ENCODE peak calls at places on chromosomes 7 and 10, in four cellular contexts. T, A, F and L are unnamed samples.

GRCh38 chr10:34187201-34187600 is 627.9 kb downstream of the PARD3 start:
- DNase-seq in T (no peak), A (no peak), F (no peak), L (no peak)

GRCh38 chr10:21953585-21954057 is 49.9 kb downstream of the DNAJC1 start:
- DNase-seq in F (peak), A (no peak), T (peak), L (no peak)

GRCh38 chr10:22657566-22658190 is 56.7 kb downstream of the PIP4K2A start:
- DNase-seq in A (no peak), T (no peak), F (no peak), L (no peak)

GRCh38 chr7:107958764-107959526 is 44.0 kb downstream of the LAMB1 start:
- DNase-seq in F (no peak), A (no peak), T (no peak), L (no peak)

GRCh38 chr7:116426428-116427156 is 72.9 kb upstream of the CAV2 start:
- DNase-seq in F (peak), T (no peak), A (peak), L (peak)

GRCh38 chr10:75347211-75347610 is 54.4 kb downstream of the ZNF503 start:
- DNase-seq in F (no peak), A (no peak), T (no peak), L (no peak)

GRCh38 chr7:157930926-157931466 is 594.2 kb downstream of the DNAJB6 start:
- DNase-seq in A (no peak), F (no peak), T (no peak), L (no peak)

GRCh38 chr7:137967143-137968018 is 34.5 kb downstream of the CREB3L2 start:
- DNase-seq in A (no peak), T (no peak), F (no peak), L (peak)

GRCh38 chr10:93272884-93273675 is 199.4 kb downstream of the CYP26A1 start:
- DNase-seq in F (no peak), T (no peak), A (no peak), L (no peak)

GRCh38 chr10:63068246-63068645 is 64.9 kb upstream of the NRBF2 start:
- DNase-seq in T (no peak), A (no peak), F (no peak), L (no peak)

GRCh38 chr7:24722386-24723177 is 34.7 kb downstream of the GSDME start:
- DNase-seq in F (no peak), T (peak), A (no peak), L (peak)

GRCh38 chr10:22486431-22486830 is 141.1 kb downstream of the SPAG6 start:
- DNase-seq in A (no peak), T (no peak), F (no peak), L (no peak)

GRCh38 chr7:44220046-44220720 is 19.4 kb downstream of the YKT6 start:
- DNase-seq in A (no peak), F (no peak), T (no peak), L (no peak)

GRCh38 chr10:100072514-100072913 is 9.2 kb downstream of the CPN1 start:
- DNase-seq in F (no peak), T (no peak), A (no peak), L (no peak)

GRCh38 chr7:49014870-49015269 is 90.5 kb downstream of the CDC14C start:
- DNase-seq in T (no peak), A (no peak), F (no peak), L (peak)

GRCh38 chr7:64878684-64879083 is 24.4 kb upstream of the ZNF273 start:
- DNase-seq in F (no peak), T (no peak), A (no peak), L (no peak)

GRCh38 chr10:69885379-69886156 is 83.9 kb downstream of the COL13A1 start:
- DNase-seq in T (peak), F (no peak), A (no peak), L (no peak)
- TF ChIP-seq CTCF in T (peak), F (peak), A (peak), L (peak)

GRCh38 chr7:92631830-92632487 is 41.8 kb upstream of the FAM133B start:
- DNase-seq in A (no peak), F (no peak), T (no peak), L (no peak)
- TF ChIP-seq CTCF in A (no peak), F (no peak), T (no peak), L (no peak)

GRCh38 chr10:6382081-6382480 is 179.3 kb downstream of the PFKFB3 start:
- DNase-seq in A (peak), F (no peak), T (peak), L (no peak)

GRCh38 chr10:6385683-6386082 is 183.0 kb downstream of the PFKFB3 start:
- DNase-seq in F (no peak), A (no peak), T (no peak), L (no peak)

GRCh38 chr10:6384031-6384430 is 181.3 kb downstream of the PFKFB3 start:
- DNase-seq in F (no peak), T (no peak), A (no peak), L (no peak)

GRCh38 chr10:6384847-6385246 is 182.1 kb downstream of the PFKFB3 start:
- DNase-seq in T (no peak), A (no peak), F (no peak), L (no peak)

DNA sequence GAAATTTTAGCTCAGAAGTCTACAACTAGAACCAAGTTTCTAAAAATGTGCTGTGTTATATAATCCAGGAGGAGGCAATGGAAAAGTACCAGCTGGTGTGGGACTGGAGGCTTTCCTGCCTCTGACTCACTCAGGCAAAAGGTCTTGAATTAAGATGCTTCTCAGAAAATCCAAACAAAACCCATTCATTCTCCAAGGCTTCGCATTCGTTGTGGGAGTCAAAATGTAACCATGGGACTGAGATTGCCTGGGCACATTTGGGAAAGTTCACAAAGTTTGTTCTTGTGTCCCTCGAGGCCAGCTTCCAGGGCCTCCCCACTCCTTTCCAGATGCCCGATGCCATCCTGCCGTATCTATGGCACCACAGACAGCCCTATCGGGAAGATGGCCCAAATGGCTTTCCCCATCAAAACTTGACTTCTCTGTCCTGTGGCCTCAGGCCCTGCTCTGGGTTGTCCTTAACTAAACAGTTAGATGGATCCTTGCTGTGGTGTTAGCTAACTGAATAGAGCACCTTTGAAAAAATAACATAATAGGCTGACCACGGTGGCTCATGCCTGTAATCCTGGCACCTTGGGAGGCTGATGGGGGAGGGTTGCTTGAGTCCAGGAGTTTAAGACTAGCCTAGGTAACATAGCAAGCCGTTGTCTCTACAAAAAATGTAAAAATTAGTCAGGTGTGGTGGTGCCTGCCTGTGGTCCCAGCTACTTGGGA is 180.5 kb downstream of the PFKFB3 start:
- DNase-seq in F (no peak), A (no peak), T (no peak), L (no peak)
- TF ChIP-seq CTCF in F (no peak), A (no peak), T (no peak), L (no peak)

DNA sequence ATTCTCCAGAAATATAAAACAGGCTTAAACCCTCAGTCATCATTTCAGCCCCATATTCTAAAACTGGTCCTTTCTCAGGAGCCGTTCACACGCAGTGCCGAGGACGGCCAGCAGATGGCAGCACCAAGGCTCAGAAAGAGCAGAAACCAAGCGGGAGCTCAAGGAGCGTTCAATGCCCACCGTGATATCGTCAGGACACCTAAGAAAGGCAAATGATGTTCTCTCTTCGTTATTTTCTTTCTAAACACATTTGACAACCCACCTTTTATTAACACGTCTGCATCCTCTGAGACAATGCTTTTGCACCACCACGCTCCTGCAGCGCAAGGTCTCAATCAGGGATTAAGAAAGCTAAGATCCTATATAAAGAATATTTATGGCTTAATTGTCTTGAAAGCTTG is 45.7 kb upstream of the RBM33 start:
- DNase-seq in F (peak), A (peak), T (peak), L (peak)
- TF ChIP-seq CTCF in F (peak), A (peak), T (peak), L (peak)

DNA sequence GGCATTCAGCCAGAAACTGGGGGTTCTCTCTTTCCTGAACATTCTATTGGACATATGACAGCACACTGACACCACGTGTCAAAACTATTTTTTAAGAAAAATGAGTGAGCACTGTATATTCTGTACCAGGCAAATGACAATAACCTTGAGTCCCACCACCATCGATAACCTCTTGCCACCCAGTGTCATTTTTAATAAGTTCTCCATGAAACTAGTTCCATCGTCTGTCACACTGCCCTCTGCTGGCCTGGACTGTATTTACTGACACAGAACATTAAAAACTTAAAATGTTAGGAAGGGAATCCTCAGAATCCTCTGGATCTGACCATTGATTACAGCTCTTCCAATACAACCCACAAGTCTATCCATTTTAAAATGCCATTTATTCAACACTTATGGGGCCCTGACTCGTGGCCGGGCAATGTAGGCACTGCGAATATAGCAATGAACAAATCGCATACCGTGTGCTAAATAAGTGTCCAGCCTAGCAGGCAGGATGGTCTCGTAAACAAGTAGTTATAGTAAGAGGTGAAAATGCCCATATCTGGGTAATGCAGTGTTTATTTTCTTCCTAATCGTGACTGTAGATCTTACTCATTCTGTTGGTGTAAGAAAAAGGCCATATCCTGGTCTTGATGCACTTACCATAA is 35.9 kb upstream of the CACNB2 start:
- DNase-seq in F (peak), T (peak), A (peak), L (peak)
- TF ChIP-seq CTCF in F (peak), T (peak), A (peak), L (peak)

GRCh38 chr10:14299516-14299915 is 31.2 kb downstream of the FRMD4A start:
- DNase-seq in F (no peak), A (no peak), T (no peak), L (no peak)
- TF ChIP-seq CTCF in F (no peak), A (no peak), T (no peak), L (no peak)

GRCh38 chr7:80386686-80387085 is 125.2 kb downstream of the GNAT3 start:
- DNase-seq in T (no peak), F (no peak), A (no peak), L (no peak)

GRCh38 chr7:80387634-80388033 is 124.2 kb downstream of the GNAT3 start:
- DNase-seq in F (no peak), T (no peak), A (no peak), L (no peak)

GRCh38 chr7:80393786-80394185 is 118.1 kb downstream of the GNAT3 start:
- DNase-seq in F (no peak), A (no peak), T (no peak), L (no peak)

DNA sequence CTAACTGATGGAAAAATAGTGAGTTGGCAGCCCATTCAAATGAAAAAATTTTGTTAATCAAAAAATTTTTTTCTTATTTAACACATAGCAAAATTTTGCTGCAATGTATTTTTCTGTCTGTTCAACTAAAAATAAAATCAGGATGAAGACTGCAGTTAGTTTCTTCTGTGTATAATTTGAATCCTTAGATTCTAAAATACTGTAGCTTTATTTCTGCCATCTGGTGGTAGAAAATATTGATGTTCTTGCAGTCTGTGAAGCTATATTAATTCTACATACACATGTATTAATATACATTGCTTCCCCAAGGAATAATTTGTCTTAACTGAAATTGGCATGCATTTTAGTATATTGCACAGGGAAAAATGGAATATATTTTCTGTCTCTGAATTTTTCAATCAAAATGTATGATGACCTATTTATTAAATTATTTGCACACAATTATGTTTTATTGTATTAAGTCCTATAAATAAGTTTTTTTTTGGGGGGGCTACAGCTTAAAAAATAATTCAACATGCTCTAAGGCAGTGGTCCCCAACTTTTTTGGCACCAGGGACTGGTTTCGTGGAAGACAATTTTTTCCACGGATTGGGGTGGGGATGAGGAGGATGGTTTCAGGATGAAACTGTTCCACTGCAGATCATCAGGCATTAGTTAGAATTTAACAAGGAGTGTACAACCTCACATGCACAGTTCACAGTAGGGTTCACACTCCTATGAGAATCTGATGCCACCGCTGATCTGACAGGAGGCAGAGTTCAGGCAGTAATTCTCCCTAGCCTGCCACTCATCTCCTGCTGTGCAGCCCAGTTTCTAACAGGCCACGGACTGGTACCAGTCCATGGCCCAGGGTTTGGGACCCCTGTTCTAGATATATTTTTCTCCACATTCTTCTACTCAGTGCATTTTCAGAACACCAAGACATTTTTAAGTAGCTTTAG is 119.4 kb downstream of the GNAT3 start:
- DNase-seq in T (no peak), F (peak), A (no peak), L (no peak)
- TF ChIP-seq CTCF in T (peak), F (peak), A (peak), L (no peak)

GRCh38 chr10:46287846-46288480 is 1.2 kb downstream of the ANTXRL start:
- DNase-seq in A (no peak), T (no peak), F (no peak), L (no peak)
- TF ChIP-seq CTCF in A (no peak), T (no peak), F (no peak), L (no peak)